ENCODE peak calls at places on chromosome 4, in five cellular contexts. G, T, E, P and M are unnamed samples.
A peak's percentile ranks its signal among the peaks of the same experiment; 100 is the strongest.

GRCh38 chr4:173231916-173232315 is 63.3 kb downstream of the GALNT7 start:
- DNase-seq in G (peak; percentile 40), T (no peak), E (peak; percentile 40), P (no peak), M (no peak)

GRCh38 chr4:123811763-123812390 is 415.3 kb downstream of the SPRY1 start:
- DNase-seq in G (no peak), T (no peak), E (no peak), P (no peak), M (no peak)

GRCh38 chr4:107794001-107794400 is 30.7 kb upstream of the SGMS2 start:
- DNase-seq in G (no peak), T (no peak), E (no peak), P (no peak), M (no peak)

GRCh38 chr4:102263024-102263787 is 82.1 kb downstream of the SLC39A8 start:
- DNase-seq in G (peak; percentile 80), T (no peak), E (peak; percentile 45), P (peak; percentile 27), M (no peak)

GRCh38 chr4:122005064-122005755 is 53.4 kb upstream of the TRPC3 start:
- DNase-seq in G (no peak), T (no peak), E (peak; percentile 85), P (no peak), M (no peak)

GRCh38 chr4:85779165-85779564 is 304.2 kb downstream of the ARHGAP24 start:
- DNase-seq in G (peak; percentile 24), T (no peak), E (peak; percentile 69), P (no peak), M (no peak)

GRCh38 chr4:128517739-128518510 is 230.3 kb upstream of the PGRMC2 start:
- DNase-seq in G (peak; percentile 87), T (no peak), E (peak; percentile 99), P (peak; percentile 89), M (no peak)

GRCh38 chr4:56630876-56631666 is 50.0 kb downstream of the HOPX start:
- DNase-seq in G (no peak), T (no peak), E (peak; percentile 81), P (peak; percentile 21), M (no peak)

GRCh38 chr4:89365375-89366170 is 58.0 kb upstream of the GPRIN3 start:
- DNase-seq in G (no peak), T (no peak), E (no peak), P (no peak), M (no peak)

GRCh38 chr4:123104275-123104674 is 181.9 kb upstream of the NUDT6 start:
- DNase-seq in G (no peak), T (no peak), E (peak; percentile 42), P (peak; percentile 16), M (no peak)

GRCh38 chr4:107467461-107467860 is 252.6 kb downstream of the PAPSS1 start:
- DNase-seq in G (no peak), T (no peak), E (no peak), P (no peak), M (no peak)

GRCh38 chr4:5758741-5759140 is 47.7 kb downstream of the EVC start:
- DNase-seq in G (peak; percentile 93), T (no peak), E (peak; percentile 81), P (peak; percentile 92), M (no peak)

GRCh38 chr4:3451956-3452355 is 10.2 kb downstream of the HGFAC start:
- DNase-seq in G (peak; percentile 37), T (no peak), E (peak; percentile 78), P (no peak), M (no peak)

GRCh38 chr4:109982521-109982920 is 69.8 kb downstream of the EGF start:
- DNase-seq in G (no peak), T (no peak), E (no peak), P (no peak), M (no peak)

GRCh38 chr4:163558539-163559044 is 64.1 kb downstream of the TMA16 start:
- DNase-seq in G (no peak), T (no peak), E (peak; percentile 20), P (no peak), M (no peak)

GRCh38 chr4:121484633-121485032 is 103.8 kb upstream of the QRFPR start:
- DNase-seq in G (peak; percentile 60), T (no peak), E (peak; percentile 73), P (peak; percentile 32), M (peak; percentile 15)

GRCh38 chr4:78565971-78566372 is 14.4 kb downstream of the ANXA3 start:
- DNase-seq in G (peak; percentile 67), T (no peak), E (peak; percentile 52), P (no peak), M (no peak)

GRCh38 chr4:92304073-92304472 is 307 bp downstream of the GRID2 start:
- DNase-seq in G (peak; percentile 10), T (no peak), E (no peak), P (no peak), M (peak; percentile 9)

GRCh38 chr4:154602404-154603020 is 9.9 kb downstream of the FGG start:
- DNase-seq in G (peak; percentile 81), T (no peak), E (no peak), P (no peak), M (no peak)

GRCh38 chr4:72312032-72312650 is 256.9 kb downstream of the ADAMTS3 start:
- DNase-seq in G (peak; percentile 85), T (no peak), E (peak; percentile 90), P (peak; percentile 91), M (no peak)

GRCh38 chr4:65580551-65580950 is 89.7 kb downstream of the EPHA5 start:
- DNase-seq in G (peak; percentile 31), T (no peak), E (no peak), P (no peak), M (no peak)
- TF ChIP-seq CTCF in G (peak; percentile 54), T (no peak), E (no peak), P (peak; percentile 18), M (no peak)

DNA sequence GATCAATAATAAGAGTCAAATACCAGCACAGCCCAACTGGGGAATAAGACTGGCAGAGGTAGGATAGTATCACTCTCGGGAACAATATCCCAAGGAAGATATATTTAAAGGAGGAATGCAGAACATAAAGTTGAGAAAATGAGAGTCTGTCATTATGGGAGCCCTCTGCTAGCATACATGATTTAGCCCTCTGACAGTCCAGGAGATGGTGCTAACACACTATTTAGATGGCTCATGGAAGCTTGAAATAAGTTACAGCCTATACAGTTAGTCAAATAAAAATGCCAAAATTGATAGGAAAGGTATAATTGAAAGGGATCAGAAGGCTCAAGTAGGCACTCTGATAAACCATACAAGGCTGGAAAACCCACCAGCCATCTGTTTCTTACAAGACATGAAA is 201.0 kb upstream of the NEIL3 start:
- DNase-seq in G (peak; percentile 17), T (no peak), E (peak; percentile 63), P (no peak), M (no peak)
- TF ChIP-seq CTCF in G (peak; percentile 54), T (no peak), E (peak; percentile 66), P (peak; percentile 66), M (no peak)

GRCh38 chr4:60201052-60201673 is 999.0 kb upstream of the ADGRL3 start:
- DNase-seq in G (peak; percentile 82), T (peak; percentile 38), E (peak; percentile 63), P (peak; percentile 7), M (peak; percentile 73)
- TF ChIP-seq CTCF in G (peak; percentile 99), T (peak; percentile 97), E (peak; percentile 69), P (peak; percentile 88), M (peak; percentile 91)

DNA sequence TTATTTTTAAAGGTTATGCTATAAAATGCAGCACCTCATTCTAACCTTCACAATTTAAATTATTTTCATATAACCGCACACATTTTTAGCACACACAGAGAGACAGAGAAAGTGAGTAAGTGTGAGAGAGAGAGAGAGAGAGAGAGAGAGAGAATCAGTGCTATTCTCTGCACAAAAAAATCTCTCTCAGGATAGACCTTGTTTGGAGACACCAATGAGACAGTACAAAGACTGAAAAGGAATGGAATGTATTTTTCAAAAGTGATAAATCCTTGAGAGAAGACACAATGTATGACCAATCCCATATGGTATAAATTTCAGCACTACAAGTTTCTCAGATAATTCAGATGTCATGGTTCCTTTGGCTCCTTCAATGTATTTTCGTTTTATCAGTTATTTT is 132.1 kb upstream of the PCDH18 start:
- DNase-seq in G (no peak), T (no peak), E (no peak), P (no peak), M (no peak)
- TF ChIP-seq CTCF in G (no peak), T (no peak), E (no peak), P (no peak), M (no peak)

DNA sequence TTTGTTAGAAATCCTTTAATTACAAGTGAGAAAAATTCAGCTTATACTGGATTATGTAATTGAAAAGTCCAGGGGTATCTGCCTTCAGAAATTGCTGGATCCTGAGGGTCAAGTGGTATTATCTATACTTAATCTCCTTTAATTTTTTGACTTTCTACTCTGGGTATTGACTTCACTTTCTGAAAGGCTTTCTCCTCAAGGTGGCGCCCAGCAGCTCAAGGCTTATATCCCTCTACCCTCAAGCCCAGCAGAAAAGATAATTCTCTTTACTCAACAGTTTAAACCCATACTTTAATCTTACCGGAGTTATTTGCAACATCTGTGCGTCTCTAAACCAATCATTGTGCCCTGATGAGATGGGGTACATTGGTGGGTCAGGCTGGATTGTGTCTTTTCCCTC is 129.5 kb downstream of the LARP7 start:
- DNase-seq in G (peak; percentile 27), T (no peak), E (peak; percentile 55), P (peak; percentile 1), M (peak; percentile 36)
- TF ChIP-seq CTCF in G (peak; percentile 58), T (peak; percentile 51), E (peak; percentile 60), P (peak; percentile 65), M (no peak)

DNA sequence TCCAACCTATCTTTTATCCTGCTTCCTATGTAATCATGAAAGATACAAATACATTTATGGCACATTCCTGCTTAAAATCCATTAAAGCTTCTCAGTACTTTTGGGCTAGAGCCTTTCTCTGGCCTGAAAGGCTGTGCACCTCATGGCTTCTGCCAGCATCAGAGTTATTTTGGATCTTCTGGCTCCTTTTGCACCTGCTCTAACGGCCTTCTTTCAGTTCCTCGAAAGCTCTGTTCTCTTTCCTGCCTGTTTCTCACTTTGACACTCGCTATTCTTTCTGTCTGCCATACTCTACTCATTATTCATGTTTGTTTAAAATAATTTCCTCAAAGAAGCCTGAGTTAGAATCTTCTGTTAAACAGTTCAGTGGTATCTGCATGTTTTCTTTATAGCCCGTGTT is 86.0 kb downstream of the LRP2BP start:
- DNase-seq in G (no peak), T (no peak), E (no peak), P (no peak), M (no peak)
- TF ChIP-seq CTCF in G (no peak), T (no peak), E (no peak), P (no peak), M (no peak)